ENCODE peak calls at places on chromosomes 7 and 10, in seven cellular contexts. O is mesendoderm, J is H1, X is neuronal stem cell, U is IMR-90, E is trophoblast cell, C is mesenchymal stem cell. R is an unnamed sample.

GRCh38 chr10:31686566-31686965 is 242.1 kb downstream of the ARHGAP12 start:
- DNase-seq in O (no peak), J (no peak), X (no peak), U (no peak), E (no peak), C (no peak), R (no peak)

GRCh38 chr7:101707587-101707986 is 78.5 kb upstream of the MYL10 start:
- DNase-seq in O (no peak), J (no peak), X (no peak), U (no peak), E (no peak), C (no peak), R (no peak)

GRCh38 chr10:125817318-125817946 is 5.6 kb downstream of the UROS start:
- DNase-seq in O (no peak), J (no peak), X (no peak), U (no peak), E (no peak), C (no peak), R (no peak)

GRCh38 chr10:114681542-114681941 is 23.5 kb upstream of the ABLIM1 start:
- DNase-seq in O (no peak), J (no peak), X (no peak), U (peak), E (no peak), C (peak), R (no peak)

GRCh38 chr10:16644146-16644545 is 122.5 kb upstream of the C1QL3 start:
- DNase-seq in O (peak), J (no peak), X (no peak), U (peak), E (peak), C (peak), R (no peak)

GRCh38 chr10:17512341-17513001 is 58.1 kb upstream of the ST8SIA6 start:
- DNase-seq in O (peak), J (no peak), X (no peak), U (peak), E (peak), C (peak), R (no peak)

GRCh38 chr7:69906309-69906995 is 308.2 kb downstream of the AUTS2 start:
- DNase-seq in O (no peak), J (no peak), X (no peak), U (no peak), E (no peak), C (no peak), R (no peak)

GRCh38 chr10:4051011-4051407 is 266.0 kb upstream of the KLF6 start:
- DNase-seq in O (no peak), J (no peak), X (no peak), U (peak), E (peak), C (peak), R (no peak)

GRCh38 chr10:102261842-102262241 is 16.5 kb downstream of the GBF1 start:
- DNase-seq in O (no peak), J (no peak), X (no peak), U (no peak), E (no peak), C (no peak), R (no peak)

GRCh38 chr7:126840869-126841268 is 411.9 kb downstream of the GRM8 start:
- DNase-seq in O (no peak), J (no peak), X (no peak), U (no peak), E (no peak), C (no peak), R (no peak)

GRCh38 chr10:30963994-30964930 is 67.4 kb downstream of the ZNF438 start:
- DNase-seq in O (no peak), J (no peak), X (no peak), U (no peak), E (no peak), C (no peak), R (no peak)

GRCh38 chr7:1697499-1698125 is 27.5 kb downstream of the ELFN1 start:
- DNase-seq in O (no peak), J (peak), X (no peak), U (no peak), E (no peak), C (no peak), R (peak)

GRCh38 chr7:151243411-151244155 is 4.9 kb downstream of the SMARCD3 start:
- DNase-seq in O (no peak), J (peak), X (peak), U (no peak), E (peak), C (peak), R (no peak)

GRCh38 chr10:7561216-7561893 is 105.4 kb downstream of the ITIH5 start:
- DNase-seq in O (peak), J (peak), X (no peak), U (no peak), E (peak), C (no peak), R (peak)

GRCh38 chr7:41438919-41439882 is 263.7 kb downstream of the INHBA start:
- DNase-seq in O (peak), J (no peak), X (no peak), U (no peak), E (no peak), C (no peak), R (no peak)

GRCh38 chr10:61628875-61629513 is 33.7 kb upstream of the CABCOCO1 start:
- DNase-seq in O (peak), J (no peak), X (no peak), U (peak), E (peak), C (peak), R (no peak)

GRCh38 chr10:70715853-70716795 is 43.8 kb downstream of the ADAMTS14 start:
- DNase-seq in O (peak), J (no peak), X (no peak), U (peak), E (peak), C (peak), R (peak)

GRCh38 chr10:12628153-12628552 is 278.8 kb downstream of the CAMK1D start:
- DNase-seq in O (no peak), J (no peak), X (no peak), U (no peak), E (no peak), C (no peak), R (no peak)

DNA sequence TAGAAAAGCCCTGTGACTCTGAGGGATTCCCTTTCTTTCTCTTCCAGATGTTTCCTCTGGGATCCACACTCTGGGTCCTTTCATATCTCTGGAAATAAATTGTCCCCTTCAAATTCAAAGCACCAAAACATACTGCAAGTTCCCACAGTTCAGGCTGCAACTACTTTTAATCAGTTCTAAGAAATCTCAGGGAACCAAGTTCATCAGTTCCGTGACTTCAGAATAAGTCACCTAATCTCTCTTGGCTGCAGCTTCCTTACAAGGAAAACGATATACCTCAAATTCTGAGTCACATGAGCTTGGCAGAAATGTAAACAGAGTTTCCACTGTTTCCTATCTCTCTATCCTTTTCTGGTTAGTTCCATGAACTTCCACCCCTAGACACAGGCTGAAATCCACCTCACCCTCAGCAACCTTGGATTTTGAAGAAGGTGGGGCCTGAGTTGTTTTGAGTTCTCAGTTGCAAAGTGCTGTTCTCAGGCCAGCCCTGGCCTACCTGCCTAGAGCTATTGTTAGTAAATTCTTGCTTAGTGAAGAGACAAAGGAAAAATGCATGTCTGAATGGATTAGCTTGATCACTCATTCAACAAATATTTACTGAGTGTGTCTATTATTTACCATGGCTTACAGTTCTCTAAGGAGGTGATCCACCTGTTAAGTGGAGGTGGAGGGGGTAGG is 59.3 kb upstream of the IL6 start:
- DNase-seq in O (peak), J (no peak), X (no peak), U (peak), E (peak), C (peak), R (peak)
- H3K9ac ChIP-seq in O (no peak), J (no peak), X (no peak), U (peak), E (no peak), C (no peak), R (no peak)

DNA sequence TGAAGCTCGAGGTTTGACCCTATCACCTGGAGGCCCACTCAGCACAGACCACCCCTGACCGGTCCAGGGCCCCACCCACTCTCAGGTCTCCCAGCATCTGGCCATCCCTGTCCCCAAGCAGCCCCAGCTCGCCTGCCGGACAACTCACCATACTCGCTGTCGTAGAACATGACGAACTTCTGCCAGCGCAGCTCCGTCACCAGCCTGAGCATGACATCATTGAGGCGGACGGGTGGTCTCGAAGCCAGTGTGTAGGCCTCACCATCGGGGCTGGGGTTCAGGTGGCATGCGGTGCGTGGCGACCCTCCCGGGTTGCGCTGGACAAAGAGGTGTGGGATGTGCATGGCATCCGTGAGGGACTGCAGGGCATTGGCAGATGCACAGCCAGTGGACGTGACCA is 160.4 kb downstream of the GRID1 start:
- DNase-seq in O (no peak), J (no peak), X (no peak), U (no peak), E (no peak), C (no peak), R (no peak)
- H3K4ac ChIP-seq in O (no peak), J (no peak), X (no peak), U (no peak), E (no peak), C (no peak), R (no peak)

DNA sequence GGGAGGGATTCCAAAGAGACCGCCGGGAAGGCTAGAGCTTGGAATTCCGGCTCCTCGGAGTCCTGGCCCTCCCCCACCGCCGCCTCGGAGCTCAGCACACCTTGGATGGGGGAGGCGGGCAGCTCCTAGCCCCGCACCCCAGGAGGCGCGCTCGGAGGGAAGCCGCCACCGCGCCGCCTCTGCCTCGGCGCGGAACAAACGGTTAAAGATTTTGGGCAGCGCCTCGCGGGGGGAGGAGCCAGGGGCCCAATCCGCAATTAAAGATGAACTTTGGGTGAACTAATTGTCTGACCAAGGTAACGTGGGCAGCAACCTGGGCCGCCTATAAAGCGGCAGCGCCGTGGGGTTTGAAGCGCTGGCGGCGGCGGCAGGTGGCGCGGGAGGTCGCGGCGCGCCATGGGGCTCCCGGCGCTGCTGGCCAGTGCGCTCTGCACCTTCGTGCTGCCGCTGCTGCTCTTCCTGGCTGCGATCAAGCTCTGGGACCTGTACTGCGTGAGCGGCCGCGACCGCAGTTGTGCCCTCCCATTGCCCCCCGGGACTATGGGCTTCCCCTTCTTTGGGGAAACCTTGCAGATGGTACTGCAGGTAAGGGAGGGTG is at the start of gene CYP26A1:
- DNase-seq in O (peak), J (peak), X (no peak), U (no peak), E (peak), C (no peak), R (peak)
- H3K9ac ChIP-seq in O (peak), J (peak), X (peak), U (no peak), E (peak), C (no peak), R (no peak)

GRCh38 chr7:38851321-38851720 is 57.7 kb downstream of the VPS41 start:
- DNase-seq in O (no peak), J (no peak), X (no peak), U (no peak), E (no peak), C (no peak), R (no peak)

GRCh38 chr7:38855867-38856266 is 53.1 kb downstream of the VPS41 start:
- DNase-seq in O (peak), J (no peak), X (no peak), U (no peak), E (peak), C (peak), R (no peak)

GRCh38 chr7:38858281-38858884 is 50.6 kb downstream of the VPS41 start:
- DNase-seq in O (peak), J (no peak), X (no peak), U (peak), E (peak), C (peak), R (no peak)

GRCh38 chr7:38855389-38855788 is 53.6 kb downstream of the VPS41 start:
- DNase-seq in O (no peak), J (no peak), X (no peak), U (no peak), E (no peak), C (no peak), R (no peak)
- H3K4ac ChIP-seq in O (no peak), J (no peak), X (no peak), U (no peak), E (no peak), C (no peak), R (no peak)

GRCh38 chr10:110279062-110279986 is 25.4 kb downstream of the SMNDC1 start:
- DNase-seq in O (peak), J (no peak), X (peak), U (peak), E (peak), C (peak), R (no peak)
- H3K9ac ChIP-seq in O (no peak), J (no peak), X (no peak), U (no peak), E (no peak), C (peak), R (no peak)

GRCh38 chr7:149762610-149763009 is 10.8 kb downstream of the ZNF467 start:
- DNase-seq in O (no peak), J (no peak), X (no peak), U (no peak), E (no peak), C (no peak), R (no peak)
- H3K4ac ChIP-seq in O (no peak), J (no peak), X (no peak), U (no peak), E (no peak), C (no peak), R (no peak)

GRCh38 chr10:131929122-131929845 is 28.5 kb downstream of the PPP2R2D start:
- DNase-seq in O (peak), J (no peak), X (no peak), U (no peak), E (peak), C (peak), R (peak)

GRCh38 chr10:131926253-131926652 is 25.4 kb downstream of the PPP2R2D start:
- DNase-seq in O (no peak), J (no peak), X (no peak), U (no peak), E (no peak), C (no peak), R (no peak)

GRCh38 chr10:131928248-131929095 is 27.7 kb downstream of the PPP2R2D start:
- DNase-seq in O (no peak), J (no peak), X (no peak), U (peak), E (peak), C (peak), R (no peak)

GRCh38 chr10:131924982-131925649 is 24.3 kb downstream of the PPP2R2D start:
- DNase-seq in O (no peak), J (no peak), X (no peak), U (no peak), E (no peak), C (no peak), R (no peak)

DNA sequence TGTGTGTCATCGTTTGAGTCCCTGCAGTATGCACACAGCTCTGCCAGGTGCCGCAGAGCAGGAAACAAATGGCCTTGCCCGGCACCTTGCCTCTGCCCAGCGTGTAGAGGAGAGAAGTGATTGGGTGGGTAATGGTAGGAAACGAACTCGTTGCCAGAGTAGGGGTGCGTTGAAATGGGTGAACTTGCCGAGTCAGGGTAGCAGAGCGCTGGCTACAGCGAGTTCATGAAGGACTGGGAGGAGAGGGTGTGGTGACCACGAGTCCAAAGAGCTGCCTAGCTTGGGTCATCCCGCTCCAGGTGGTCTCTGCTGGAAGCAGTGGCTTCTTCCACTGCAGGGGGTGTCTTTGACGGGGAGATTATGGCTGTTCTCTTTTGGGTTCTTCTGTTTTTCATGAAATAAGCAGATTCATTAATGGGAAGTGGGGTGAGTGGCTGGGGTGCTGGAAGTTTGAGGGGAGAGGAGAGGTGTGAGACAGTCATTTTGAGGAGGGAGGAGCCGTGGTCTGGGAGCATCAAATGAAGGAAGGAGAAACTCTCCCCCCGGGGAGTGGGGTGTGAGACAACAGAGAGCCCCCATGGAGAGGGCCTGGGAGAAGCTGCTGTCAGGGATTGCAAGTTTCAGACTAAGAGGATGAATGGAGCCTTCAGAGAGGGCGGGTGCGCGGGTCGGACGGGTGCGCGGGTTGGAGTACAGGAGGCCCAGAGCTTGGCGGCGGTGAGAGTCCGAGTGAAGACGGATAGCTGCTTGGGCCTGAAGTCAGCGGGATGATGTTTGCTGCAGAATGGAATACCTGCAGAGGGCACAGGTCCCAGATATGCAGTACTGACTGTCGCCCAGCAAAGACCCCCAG is 26.2 kb downstream of the PPP2R2D start:
- DNase-seq in O (no peak), J (no peak), X (no peak), U (no peak), E (no peak), C (no peak), R (no peak)
- H3K9ac ChIP-seq in O (no peak), J (no peak), X (no peak), U (no peak), E (no peak), C (no peak), R (no peak)

DNA sequence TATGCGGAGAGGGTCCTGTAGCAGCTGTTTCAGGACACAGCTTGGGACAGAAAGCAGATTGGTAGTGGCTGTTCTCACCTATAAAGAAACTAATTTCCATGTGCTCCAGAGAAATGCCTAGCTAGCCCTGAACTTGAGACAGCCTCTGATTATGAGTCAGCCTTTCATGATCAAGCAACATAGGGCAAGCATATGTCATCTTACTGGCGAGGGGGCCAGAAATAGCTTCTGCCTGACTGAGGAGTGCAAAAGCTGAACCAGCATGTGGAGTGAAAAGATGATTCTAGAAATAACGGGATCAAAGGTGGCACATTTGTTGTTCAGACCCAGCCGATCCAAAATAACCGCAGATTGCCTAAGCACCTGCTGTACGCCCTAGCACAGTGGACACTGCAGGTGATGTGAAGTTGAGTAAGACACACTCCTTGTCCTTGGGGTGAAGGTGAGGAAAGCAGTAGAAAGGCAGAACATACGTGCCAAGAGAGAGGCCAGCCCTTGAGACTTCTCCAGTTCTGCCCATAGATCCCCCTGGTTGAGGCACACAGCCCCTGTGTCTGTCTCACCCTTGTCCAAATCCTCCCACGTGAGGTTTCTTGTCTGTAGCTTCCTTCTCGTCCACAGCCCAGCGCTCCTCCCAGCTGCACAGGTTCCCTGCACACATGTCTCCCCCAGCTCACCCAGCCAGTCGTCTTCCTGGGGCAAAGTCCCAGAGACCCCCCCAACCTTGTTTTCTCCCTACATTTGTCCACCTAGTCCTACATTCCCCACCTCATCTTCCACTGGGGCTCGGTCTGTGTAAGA is 2.7 kb upstream of the BCL7B start:
- DNase-seq in O (no peak), J (no peak), X (no peak), U (peak), E (peak), C (peak), R (no peak)
- H3K4ac ChIP-seq in O (no peak), J (no peak), X (no peak), U (peak), E (no peak), C (no peak), R (no peak)

GRCh38 chr10:97279121-97279815 is 13.2 kb downstream of the ARHGAP19 start:
- DNase-seq in O (peak), J (no peak), X (no peak), U (peak), E (peak), C (peak), R (no peak)

GRCh38 chr10:97274828-97275227 is 17.6 kb downstream of the ARHGAP19 start:
- DNase-seq in O (no peak), J (no peak), X (no peak), U (no peak), E (no peak), C (no peak), R (no peak)

GRCh38 chr10:97280783-97281182 is 11.7 kb downstream of the ARHGAP19 start:
- DNase-seq in O (no peak), J (no peak), X (no peak), U (no peak), E (no peak), C (no peak), R (no peak)

GRCh38 chr10:97277551-97277950 is 14.9 kb downstream of the ARHGAP19 start:
- DNase-seq in O (no peak), J (no peak), X (no peak), U (no peak), E (no peak), C (no peak), R (no peak)

GRCh38 chr10:97278491-97278989 is 13.9 kb downstream of the ARHGAP19 start:
- DNase-seq in O (peak), J (no peak), X (no peak), U (peak), E (peak), C (peak), R (no peak)
- H3K9ac ChIP-seq in O (no peak), J (no peak), X (no peak), U (no peak), E (no peak), C (peak), R (no peak)

R was measured in H9.